ENCODE peak calls at places on chromosomes 6 and 20, in four cellular contexts. Z is stimulated activated CD8-positive, alpha-beta memory T cell treated with anti-CD3 and anti-CD28 coated beads, Interleukin-7, amount 100 ng/mL, for 1 hour; Y is neural crest cell; H is GM12865. C is an unnamed sample.

GRCh38 chr6:18100296-18100695 is 22.2 kb downstream of the NHLRC1 start:
- DNase-seq in Z (no peak), Y (no peak), H (no peak), C (no peak)

GRCh38 chr20:25300496-25301170 is 52.7 kb downstream of the PYGB start:
- DNase-seq in Z (no peak), Y (no peak), H (no peak), C (no peak)

GRCh38 chr6:107712523-107713213 is 111.4 kb downstream of the SCML4 start:
- DNase-seq in Z (no peak), Y (no peak), H (peak), C (peak)

GRCh38 chr6:169964440-169965212 is 213.2 kb downstream of the ERMARD start:
- DNase-seq in Z (no peak), Y (no peak), H (no peak), C (no peak)

GRCh38 chr6:27078734-27079357 is 168.7 kb upstream of the PRSS16 start:
- DNase-seq in Z (no peak), Y (peak), H (peak), C (peak)

GRCh38 chr6:39452306-39452705 is 129.8 kb upstream of the KCNK16 start:
- DNase-seq in Z (no peak), Y (no peak), H (peak), C (no peak)

GRCh38 chr20:25076731-25077609 is 5.0 kb downstream of the VSX1 start:
- DNase-seq in Z (no peak), Y (no peak), H (peak), C (peak)

GRCh38 chr6:141726158-141726557 is 406.6 kb upstream of the GJE1 start:
- DNase-seq in Z (no peak), Y (no peak), H (no peak), C (peak)